ENCODE peak calls at places on chromosome 12, in four cellular contexts. E is endothelial cell of umbilical vein, P is A549, J is GM12878. Q is an unnamed sample.

GRCh38 chr12:4379410-4379809 is at the start of gene FGF23:
- DNase-seq in J (no peak), P (no peak), E (peak; percentile 30), Q (no peak)

GRCh38 chr12:2264622-2265306 is 212.0 kb downstream of the CACNA1C start:
- DNase-seq in J (no peak), E (no peak), P (no peak), Q (no peak)

GRCh38 chr12:4858385-4858784 is 51.3 kb upstream of the KCNA1 start:
- DNase-seq in J (no peak), E (peak; percentile 1), P (no peak), Q (no peak)

GRCh38 chr12:75692883-75693282 is 181.5 kb upstream of the KRR1 start:
- DNase-seq in P (no peak), J (no peak), E (peak; percentile 59), Q (no peak)

GRCh38 chr12:57521475-57522018 is 1.1 kb upstream of the MBD6 start:
- DNase-seq in P (no peak), J (no peak), E (no peak), Q (no peak)

GRCh38 chr12:124519741-124520140 is 47.7 kb downstream of the NCOR2 start:
- DNase-seq in E (no peak), J (no peak), P (no peak), Q (no peak)

GRCh38 chr12:26032290-26032689 is 73.8 kb downstream of the RASSF8 start:
- DNase-seq in E (no peak), P (no peak), J (no peak), Q (no peak)

GRCh38 chr12:8449293-8449944 is 6.3 kb upstream of the CLEC6A start:
- DNase-seq in E (peak; percentile 0), P (no peak), J (peak; percentile 27), Q (no peak)

GRCh38 chr12:103455020-103455763 is 40.6 kb downstream of the C12orf42 start:
- DNase-seq in J (no peak), P (no peak), E (no peak), Q (peak; percentile 76)

GRCh38 chr12:31369712-31370521 is 44.0 kb upstream of the SINHCAF start:
- DNase-seq in E (peak; percentile 60), J (no peak), P (no peak), Q (no peak)

GRCh38 chr12:52169886-52170285 is 21.9 kb downstream of the KRT80 start:
- DNase-seq in J (no peak), P (no peak), E (no peak), Q (no peak)

GRCh38 chr12:123916729-123917128 is 55.9 kb downstream of the CCDC92 start:
- DNase-seq in E (no peak), J (no peak), P (no peak), Q (no peak)

GRCh38 chr12:93626160-93626559 is 51.0 kb upstream of the CRADD start:
- DNase-seq in J (no peak), E (no peak), P (no peak), Q (no peak)

GRCh38 chr12:95857799-95858198 is 953 bp upstream of the SNRPF start:
- DNase-seq in J (no peak), P (no peak), E (no peak), Q (no peak)

GRCh38 chr12:28787151-28787550 is 361.9 kb upstream of the FAR2 start:
- DNase-seq in E (no peak), J (no peak), P (no peak), Q (no peak)

GRCh38 chr12:67517181-67517887 is 131.2 kb upstream of the DYRK2 start:
- DNase-seq in E (no peak), J (no peak), P (peak; percentile 10), Q (no peak)

GRCh38 chr12:5068126-5068525 is 24.4 kb downstream of the KCNA5 start:
- DNase-seq in J (no peak), E (no peak), P (no peak), Q (no peak)

DNA sequence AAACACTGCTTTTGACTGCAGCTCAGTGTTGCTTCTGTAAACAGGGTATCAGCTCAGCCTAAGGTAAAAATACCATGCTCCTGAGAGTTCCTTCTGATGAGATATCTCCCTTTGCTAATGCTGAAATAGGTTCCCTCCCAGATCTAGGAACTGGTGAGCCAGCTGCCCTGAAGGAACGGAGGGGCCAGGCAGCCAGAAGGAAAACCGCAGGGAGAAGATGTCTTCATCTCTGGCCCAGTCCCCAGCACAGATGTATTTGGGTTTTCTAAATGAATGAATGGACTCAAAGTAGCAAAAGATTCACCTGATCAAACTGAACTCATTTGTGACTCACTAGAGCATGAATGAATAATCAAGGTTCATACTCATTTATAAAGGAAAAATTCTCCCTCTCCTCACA is 247.8 kb downstream of the MSRB3 start:
- DNase-seq in E (no peak), P (no peak), J (no peak), Q (no peak)
- TF ChIP-seq MAX in E (no peak), P (no peak), J (no peak), Q (no peak)

GRCh38 chr12:70660620-70661219 is 23.5 kb upstream of the PTPRB start:
- DNase-seq in J (no peak), P (no peak), E (peak; percentile 57), Q (no peak)
- TF ChIP-seq POLR2A in J (no peak), P (no peak), E (no peak), Q (no peak)

GRCh38 chr12:14906114-14906513 is 20.5 kb upstream of the MGP start:
- DNase-seq in P (no peak), E (no peak), J (no peak), Q (no peak)
- TF ChIP-seq CTCF in P (no peak), E (no peak), J (no peak), Q (no peak)

DNA sequence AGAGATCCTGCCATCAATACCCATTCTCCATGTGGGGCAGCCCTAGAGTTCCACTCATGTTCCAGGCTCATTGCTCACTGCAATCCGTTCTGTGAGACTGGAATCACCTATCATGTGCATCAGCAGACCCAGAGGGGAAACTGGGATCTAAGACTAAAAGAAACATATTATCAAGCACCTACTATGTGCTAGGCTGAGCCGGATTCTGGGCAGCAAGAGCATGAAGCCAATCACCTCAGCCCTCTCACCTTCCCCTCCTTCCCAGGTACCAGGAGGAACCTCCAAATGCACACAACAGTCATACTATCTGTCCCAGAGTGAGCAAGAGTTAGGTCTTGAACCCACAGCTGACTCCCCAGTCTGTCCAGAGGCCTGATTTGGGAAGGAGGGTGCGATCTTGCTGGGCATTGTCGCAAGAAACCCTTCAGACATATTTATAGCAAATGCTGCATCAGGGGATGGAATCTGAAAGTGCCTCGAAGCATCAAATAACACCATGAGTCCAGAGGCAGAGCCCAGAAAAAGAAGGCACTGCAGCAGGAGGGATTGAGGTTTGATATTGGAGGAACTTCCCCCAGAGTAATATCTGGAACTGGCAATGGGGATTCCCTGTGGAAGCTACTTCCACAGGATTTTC is 6.7 kb upstream of the CACNB3 start:
- DNase-seq in J (no peak), E (no peak), P (no peak), Q (no peak)
- TF ChIP-seq MAX in J (no peak), E (no peak), P (no peak), Q (no peak)

DNA sequence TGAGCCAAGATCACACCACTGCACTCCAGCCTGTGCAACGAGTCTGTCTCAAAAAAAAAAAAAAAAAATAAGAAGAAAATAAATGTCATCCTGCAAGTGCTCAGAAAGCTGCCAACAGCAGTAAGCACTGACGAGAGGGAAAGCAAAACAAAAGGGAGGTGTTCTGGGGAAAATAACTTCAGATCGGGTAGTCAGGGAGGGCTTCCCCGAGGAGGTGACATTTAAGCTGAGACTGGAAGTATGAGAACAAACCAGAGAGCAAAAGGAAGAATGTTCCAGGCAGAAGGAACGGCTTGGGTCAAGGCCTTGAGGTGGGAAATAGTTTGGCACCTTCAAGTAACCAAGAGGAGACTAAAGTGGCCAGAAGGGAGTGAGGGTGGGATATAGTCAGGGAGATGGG is 4.7 kb upstream of the FAM222A start:
- DNase-seq in E (no peak), J (no peak), P (no peak), Q (no peak)
- TF ChIP-seq POLR2A in E (no peak), J (no peak), P (no peak), Q (no peak)

DNA sequence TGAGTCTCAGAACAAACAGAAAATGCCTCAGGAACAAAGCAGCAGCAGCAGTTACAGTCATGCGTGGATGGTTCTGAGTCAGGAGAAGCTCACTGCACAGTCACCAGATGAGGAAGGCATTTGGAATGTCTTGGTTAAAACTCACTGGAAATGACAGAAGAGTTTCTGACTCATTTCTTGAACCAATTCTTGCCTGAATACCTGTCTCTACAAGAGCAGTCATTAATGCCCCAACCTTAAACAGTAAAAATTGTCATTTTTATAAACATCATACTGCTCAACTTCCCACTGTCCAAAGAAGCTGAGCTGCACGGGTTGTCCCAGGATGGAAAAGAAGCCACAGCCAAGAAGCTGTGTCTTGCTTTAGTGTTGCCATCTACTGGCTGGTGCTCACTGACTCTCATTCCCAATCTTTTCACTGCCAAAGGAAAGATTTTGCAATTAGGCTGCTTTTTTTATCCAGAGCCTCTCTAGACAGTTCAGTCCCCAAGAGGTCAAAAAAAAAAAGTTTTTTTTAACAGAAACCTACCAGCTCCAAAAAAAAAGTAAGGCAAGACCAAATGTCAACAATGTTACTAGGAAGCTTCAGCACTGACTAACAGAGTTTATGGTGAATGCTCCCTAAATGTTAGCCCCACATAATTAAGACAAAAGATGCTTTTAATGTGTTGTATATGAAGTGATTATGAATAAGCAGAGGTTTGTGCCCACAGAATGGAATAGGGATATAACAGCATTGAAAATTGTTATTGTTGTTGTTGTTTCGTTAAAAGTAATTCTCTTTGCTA is 40.4 kb downstream of the KICS2 start:
- DNase-seq in J (no peak), P (peak; percentile 69), E (peak; percentile 87), Q (peak; percentile 30)
- TF ChIP-seq CTCF in J (peak; percentile 18), P (peak; percentile 74), E (peak; percentile 24), Q (peak; percentile 48)

Q was measured in NB4.